ENCODE peak calls at places on chromosomes 11 and 22, in four cellular contexts. V is neuronal stem cell, N is spleen, P is Caco-2. S is an unnamed sample. For H3K27me3, H3K4me1 and H3K9me3, the result is how much of the 10 kb centered on the place peaks cover.

GRCh38 chr11:79046365-79046764 is 394.5 kb downstream of the TENM4 start:
- DNase-seq in V (no peak), N (no peak), P (no peak), S (no peak)

GRCh38 chr11:17578296-17578695 is 31.2 kb downstream of the OTOG start:
- DNase-seq in V (no peak), N (peak), P (no peak), S (peak)

GRCh38 chr22:29625090-29625825 is 21.8 kb downstream of the NF2 start:
- DNase-seq in V (peak), N (no peak), P (no peak), S (no peak)

GRCh38 chr22:46070215-46070721 is 80.1 kb upstream of the PPARA start:
- DNase-seq in V (no peak), N (peak), P (peak), S (peak)

GRCh38 chr11:25943777-25944661 is 387.9 kb upstream of the ANO3 start:
- DNase-seq in V (no peak), N (no peak), P (no peak), S (peak)

GRCh38 chr11:14132312-14132711 is 169.8 kb downstream of the SPON1 start:
- DNase-seq in V (no peak), N (no peak), P (peak), S (no peak)

GRCh38 chr22:43409046-43409445 is 2.8 kb upstream of the MPPED1 start:
- DNase-seq in V (no peak), N (no peak), P (no peak), S (no peak)

GRCh38 chr11:63919267-63920125 is 2.5 kb upstream of the RCOR2 start:
- DNase-seq in V (peak), N (no peak), P (no peak), S (peak)

GRCh38 chr11:8597182-8597581 is 3.2 kb upstream of the STK33 start:
- DNase-seq in V (no peak), N (no peak), P (no peak), S (peak)

GRCh38 chr11:70073188-70073817 is 4.8 kb upstream of the ANO1 start:
- DNase-seq in V (no peak), N (peak), P (peak), S (peak)

GRCh38 chr11:70070736-70071135 is 7.4 kb upstream of the ANO1 start:
- DNase-seq in V (no peak), N (peak), P (peak), S (peak)

GRCh38 chr11:70073881-70074371 is 4.2 kb upstream of the ANO1 start:
- DNase-seq in V (no peak), N (peak), P (peak), S (peak)

GRCh38 chr11:70071996-70072395 is 6.1 kb upstream of the ANO1 start:
- DNase-seq in V (no peak), N (no peak), P (peak), S (no peak)

GRCh38 chr11:70072471-70073187 is 5.5 kb upstream of the ANO1 start:
- DNase-seq in V (no peak), N (peak), P (peak), S (peak)
- H3K27me3 ChIP-seq in V (half or more), N (half or more), P (under half), S (under half)

GRCh38 chr11:117930668-117931330 is 1.6 kb upstream of the TMPRSS13 start:
- DNase-seq in V (no peak), N (peak), P (peak), S (no peak)
- H3K4me1 ChIP-seq in V (under half), N (under half), P (half or more), S (under half)

DNA sequence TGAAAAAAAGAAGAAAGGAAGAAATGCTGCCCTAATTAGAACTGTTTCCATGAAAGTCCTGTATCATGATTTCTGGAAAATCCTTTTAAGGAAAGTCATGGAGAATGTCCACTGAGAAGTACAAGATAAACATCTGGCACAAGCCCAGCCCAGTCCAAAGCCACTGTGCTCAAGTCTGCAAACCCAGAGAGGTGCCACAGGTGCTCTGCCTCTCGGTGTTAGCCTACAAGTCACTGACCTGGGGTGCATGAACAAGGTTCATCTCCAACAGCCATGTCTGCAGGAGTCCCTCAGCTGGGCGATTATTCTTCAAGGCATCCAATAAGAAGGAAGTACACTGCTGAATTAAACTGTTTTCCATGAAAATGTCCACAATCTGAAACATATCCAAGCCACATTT is 51.1 kb upstream of the SLC25A1 start:
- DNase-seq in V (no peak), N (no peak), P (no peak), S (no peak)
- H3K9me3 ChIP-seq in V (under half), N (under half), P (under half), S (under half)

GRCh38 chr11:26974068-26974790 is 19.7 kb upstream of the FIBIN start:
- DNase-seq in V (no peak), N (no peak), P (no peak), S (peak)
- H3K27me3 ChIP-seq in V (under half), N (under half), P (under half), S (under half)

S was measured in osteoblast.